ENCODE peak calls at places on chromosomes 13 and 19, in seven cellular contexts. M, F, B, W, O, X and N are unnamed samples.

GRCh38 chr19:41189425-41190065 is 3.5 kb upstream of the CYP2S1 start:
- DNase-seq in M (no peak), F (no peak), B (no peak), W (no peak), O (no peak), X (no peak), N (no peak)

GRCh38 chr19:18542936-18543813 is at the start of gene FKBP8:
- DNase-seq in M (peak), F (peak), B (peak), W (peak), O (peak), X (peak), N (peak)

GRCh38 chr13:95275322-95276118 is 25.7 kb downstream of the ABCC4 start:
- DNase-seq in M (no peak), F (no peak), B (no peak), W (no peak), O (no peak), X (no peak), N (no peak)

GRCh38 chr19:2341247-2341705 is 12.8 kb downstream of the SPPL2B start:
- DNase-seq in M (no peak), F (peak), B (peak), W (no peak), O (no peak), X (no peak), N (no peak)

GRCh38 chr19:41774515-41774980 is 19.2 kb downstream of the CEACAM6 start:
- DNase-seq in M (peak), F (no peak), B (no peak), W (peak), O (no peak), X (no peak), N (no peak)

GRCh38 chr13:42041684-42042035 is 6.8 kb upstream of the DGKH start:
- DNase-seq in M (no peak), F (no peak), B (peak), W (peak), O (peak), X (peak), N (peak)

GRCh38 chr19:13765395-13766094 is 1.2 kb downstream of the MRI1 start:
- DNase-seq in M (no peak), F (no peak), B (no peak), W (no peak), O (no peak), X (no peak), N (no peak)

GRCh38 chr19:27672309-27673047 is 1540.5 kb downstream of the UQCRFS1 start:
- DNase-seq in M (no peak), F (no peak), B (peak), W (no peak), O (no peak), X (peak), N (peak)